ENCODE peak calls at places on chromosomes 6 and 20, in seven cellular contexts. Y is Ammon's horn, V is substantia nigra, K is pons, F is NCI-H460, P is HTR-8/SVneo, O is NCI-H1092. J is an unnamed sample.
A peak's percentile ranks its signal among the peaks of the same experiment; 100 is the strongest.

GRCh38 chr6:11381801-11382513 is 149.5 kb upstream of the NEDD9 start:
- DNase-seq in Y (peak; percentile 35), V (no peak), K (peak; percentile 50), F (no peak), P (no peak), O (no peak), J (peak; percentile 74)

GRCh38 chr6:109315331-109316129 is 66.7 kb downstream of the CD164 start:
- DNase-seq in Y (peak; percentile 93), V (peak; percentile 68), K (peak; percentile 97), F (no peak), P (no peak), O (no peak), J (no peak)

GRCh38 chr6:152380993-152381898 is 255.9 kb downstream of the SYNE1 start:
- DNase-seq in Y (peak; percentile 86), V (peak; percentile 29), K (peak; percentile 72), F (peak; percentile 71), P (peak; percentile 68), O (no peak), J (peak; percentile 96)

GRCh38 chr6:122400121-122400450 is 634 bp downstream of the HSF2 start:
- DNase-seq in Y (peak; percentile 20), V (no peak), K (peak; percentile 25), F (no peak), P (no peak), O (no peak), J (no peak)

GRCh38 chr6:135555550-135555949 is 58.0 kb upstream of the AHI1 start:
- DNase-seq in Y (no peak), V (no peak), K (peak; percentile 13), F (no peak), P (no peak), O (no peak), J (peak; percentile 38)

GRCh38 chr20:46174469-46175126 is 56.5 kb downstream of the CD40 start:
- DNase-seq in Y (peak; percentile 61), V (peak; percentile 10), K (no peak), F (peak; percentile 67), P (peak; percentile 84), O (peak; percentile 34), J (peak; percentile 66)

GRCh38 chr6:142570221-142570671 is 268.4 kb downstream of the ADGRG6 start:
- DNase-seq in Y (no peak), V (no peak), K (no peak), F (no peak), P (no peak), O (no peak), J (peak; percentile 19)

GRCh38 chr6:116349216-116349615 is 21.5 kb upstream of the DSE start:
- DNase-seq in Y (no peak), V (no peak), K (no peak), F (no peak), P (no peak), O (no peak), J (no peak)

GRCh38 chr6:38233161-38233791 is 406.5 kb downstream of the BTBD9 start:
- DNase-seq in Y (no peak), V (no peak), K (no peak), F (no peak), P (no peak), O (no peak), J (no peak)

GRCh38 chr6:47168176-47168575 is 126.0 kb upstream of the ADGRF1 start:
- DNase-seq in Y (no peak), V (no peak), K (no peak), F (peak; percentile 25), P (peak; percentile 76), O (no peak), J (no peak)

GRCh38 chr6:169424821-169425240 is 171.2 kb upstream of the THBS2 start:
- DNase-seq in Y (no peak), V (no peak), K (no peak), F (no peak), P (peak; percentile 19), O (no peak), J (no peak)

GRCh38 chr6:73694711-73695411 is 1.1 kb upstream of the CD109 start:
- DNase-seq in Y (peak; percentile 60), V (peak; percentile 44), K (peak; percentile 36), F (peak; percentile 38), P (no peak), O (no peak), J (peak; percentile 74)

GRCh38 chr20:31712564-31713311 is 9.9 kb downstream of the BCL2L1 start:
- DNase-seq in Y (peak; percentile 96), V (peak; percentile 86), K (peak; percentile 97), F (no peak), P (peak; percentile 64), O (no peak), J (peak; percentile 89)

GRCh38 chr6:40276176-40276575 is 311.0 kb downstream of the LRFN2 start:
- DNase-seq in Y (no peak), V (no peak), K (no peak), F (no peak), P (no peak), O (peak; percentile 17), J (no peak)

GRCh38 chr6:125841356-125842090 is 50.8 kb downstream of the NCOA7 start:
- DNase-seq in Y (no peak), V (no peak), K (no peak), F (no peak), P (no peak), O (no peak), J (no peak)

GRCh38 chr6:90993771-90994170 is 406.9 kb upstream of the MAP3K7 start:
- DNase-seq in Y (no peak), V (no peak), K (no peak), F (no peak), P (no peak), O (no peak), J (no peak)

GRCh38 chr6:94215614-94216013 is 796.3 kb upstream of the EPHA7 start:
- DNase-seq in Y (no peak), V (no peak), K (peak; percentile 9), F (no peak), P (no peak), O (no peak), J (no peak)

GRCh38 chr20:63095718-63096654 is 89.2 kb upstream of the BHLHE23 start:
- DNase-seq in Y (no peak), V (no peak), K (no peak), F (no peak), P (no peak), O (no peak), J (no peak)

GRCh38 chr20:24118781-24119175 is 130.2 kb upstream of the GGTLC1 start:
- DNase-seq in Y (no peak), V (no peak), K (no peak), F (no peak), P (no peak), O (no peak), J (peak; percentile 44)

GRCh38 chr20:25017257-25017803 is 24.8 kb upstream of the APMAP start:
- DNase-seq in Y (no peak), V (no peak), K (no peak), F (no peak), P (no peak), O (no peak), J (no peak)

GRCh38 chr6:163311830-163312229 is 102.7 kb upstream of the QKI start:
- DNase-seq in Y (no peak), V (no peak), K (no peak), F (no peak), P (peak; percentile 29), O (no peak), J (peak; percentile 65)

GRCh38 chr20:11271319-11271718 is 597.5 kb upstream of the JAG1 start:
- DNase-seq in Y (no peak), V (no peak), K (no peak), F (no peak), P (no peak), O (no peak), J (peak; percentile 61)

GRCh38 chr6:163536770-163537169 is 122.3 kb downstream of the QKI start:
- DNase-seq in Y (no peak), V (no peak), K (no peak), F (no peak), P (no peak), O (no peak), J (peak; percentile 59)

GRCh38 chr20:38581013-38581412 is at the start of gene ADIG:
- DNase-seq in Y (peak; percentile 87), V (peak; percentile 75), K (peak; percentile 83), F (no peak), P (no peak), O (no peak), J (no peak)

GRCh38 chr6:129184808-129185366 is 301.9 kb downstream of the LAMA2 start:
- DNase-seq in Y (no peak), V (no peak), K (no peak), F (no peak), P (no peak), O (no peak), J (no peak)